ENCODE peak calls at places on chromosomes 13 and 19, in seven cellular contexts. One of them, this sample, is unnamed.

GRCh38 chr19:45424191-45425058 is 708 bp upstream of the ERCC1 start:
- DNase-seq in fibroblast of lung: peak; percentile 92
- DNase-seq in astrocyte of the spinal cord: peak; percentile 94
- DNase-seq in AG09319: peak; percentile 71
- DNase-seq in AG04450: peak; percentile 83
- DNase-seq in progenitor cell of endocrine pancreas: no peak
- DNase-seq in testis: peak; percentile 53
- DNase-seq in this sample: peak; percentile 33

GRCh38 chr13:109447667-109448066 is 338.7 kb downstream of the IRS2 start:
- DNase-seq in testis: no peak
- DNase-seq in astrocyte of the spinal cord: no peak
- DNase-seq in AG04450: no peak
- DNase-seq in progenitor cell of endocrine pancreas: no peak
- DNase-seq in fibroblast of lung: no peak
- DNase-seq in AG09319: no peak
- DNase-seq in this sample: no peak

GRCh38 chr19:5645409-5645808 is 22.5 kb downstream of the SAFB start:
- DNase-seq in progenitor cell of endocrine pancreas: no peak
- DNase-seq in fibroblast of lung: no peak
- DNase-seq in testis: no peak
- DNase-seq in AG09319: no peak
- DNase-seq in AG04450: no peak
- DNase-seq in astrocyte of the spinal cord: no peak
- DNase-seq in this sample: no peak

GRCh38 chr13:106522898-106523525 is 12.4 kb downstream of the EFNB2 start:
- DNase-seq in testis: no peak
- DNase-seq in AG04450: no peak
- DNase-seq in progenitor cell of endocrine pancreas: no peak
- DNase-seq in fibroblast of lung: no peak
- DNase-seq in AG09319: no peak
- DNase-seq in astrocyte of the spinal cord: no peak
- DNase-seq in this sample: no peak

GRCh38 chr19:15337202-15337601 is 4.9 kb upstream of the BRD4 start:
- DNase-seq in astrocyte of the spinal cord: peak; percentile 58
- DNase-seq in AG04450: no peak
- DNase-seq in fibroblast of lung: peak; percentile 60
- DNase-seq in progenitor cell of endocrine pancreas: no peak
- DNase-seq in testis: no peak
- DNase-seq in AG09319: no peak
- DNase-seq in this sample: no peak

GRCh38 chr19:29529646-29530548 is 4.1 kb downstream of the VSTM2B start:
- DNase-seq in AG09319: no peak
- DNase-seq in AG04450: no peak
- DNase-seq in testis: no peak
- DNase-seq in progenitor cell of endocrine pancreas: no peak
- DNase-seq in fibroblast of lung: no peak
- DNase-seq in astrocyte of the spinal cord: no peak
- DNase-seq in this sample: no peak

GRCh38 chr19:3336680-3337523 is 29.5 kb upstream of the NFIC start:
- DNase-seq in testis: peak; percentile 95
- DNase-seq in astrocyte of the spinal cord: peak; percentile 75
- DNase-seq in AG09319: no peak
- DNase-seq in progenitor cell of endocrine pancreas: no peak
- DNase-seq in AG04450: peak; percentile 18
- DNase-seq in fibroblast of lung: peak; percentile 94
- DNase-seq in this sample: no peak

GRCh38 chr19:52343548-52343947 is 7.5 kb downstream of the ZNF610 start:
- DNase-seq in fibroblast of lung: peak; percentile 23
- DNase-seq in AG09319: no peak
- DNase-seq in testis: peak; percentile 71
- DNase-seq in astrocyte of the spinal cord: no peak
- DNase-seq in AG04450: no peak
- DNase-seq in progenitor cell of endocrine pancreas: peak; percentile 68
- DNase-seq in this sample: peak; percentile 57

GRCh38 chr19:19651076-19651475 is 7.6 kb upstream of the GMIP start:
- DNase-seq in progenitor cell of endocrine pancreas: no peak
- DNase-seq in testis: no peak
- DNase-seq in fibroblast of lung: no peak
- DNase-seq in astrocyte of the spinal cord: no peak
- DNase-seq in AG04450: no peak
- DNase-seq in AG09319: no peak
- DNase-seq in this sample: no peak

GRCh38 chr13:75446874-75447273 is 35.1 kb downstream of the TBC1D4 start:
- DNase-seq in AG09319: no peak
- DNase-seq in astrocyte of the spinal cord: no peak
- DNase-seq in AG04450: no peak
- DNase-seq in progenitor cell of endocrine pancreas: no peak
- DNase-seq in testis: no peak
- DNase-seq in fibroblast of lung: no peak
- DNase-seq in this sample: no peak

GRCh38 chr19:33434886-33435705 is 61.6 kb downstream of the CEBPG start:
- DNase-seq in AG09319: no peak
- DNase-seq in fibroblast of lung: peak; percentile 19
- DNase-seq in testis: no peak
- DNase-seq in progenitor cell of endocrine pancreas: no peak
- DNase-seq in AG04450: no peak
- DNase-seq in astrocyte of the spinal cord: peak; percentile 37
- DNase-seq in this sample: no peak

GRCh38 chr19:47110521-47111080 is 3.0 kb downstream of the ZC3H4 start:
- DNase-seq in AG09319: no peak
- DNase-seq in fibroblast of lung: no peak
- DNase-seq in progenitor cell of endocrine pancreas: no peak
- DNase-seq in testis: no peak
- DNase-seq in AG04450: no peak
- DNase-seq in astrocyte of the spinal cord: no peak
- DNase-seq in this sample: no peak

GRCh38 chr19:48837081-48837524 is 812 bp upstream of the HSD17B14 start:
- DNase-seq in fibroblast of lung: peak; percentile 77
- DNase-seq in testis: peak; percentile 84
- DNase-seq in astrocyte of the spinal cord: peak; percentile 83
- DNase-seq in AG09319: peak; percentile 44
- DNase-seq in AG04450: no peak
- DNase-seq in progenitor cell of endocrine pancreas: peak; percentile 74
- DNase-seq in this sample: peak; percentile 81

GRCh38 chr13:51644649-51645048 is 60.4 kb downstream of the WDFY2 start:
- DNase-seq in AG09319: no peak
- DNase-seq in AG04450: no peak
- DNase-seq in testis: no peak
- DNase-seq in fibroblast of lung: peak; percentile 40
- DNase-seq in progenitor cell of endocrine pancreas: no peak
- DNase-seq in astrocyte of the spinal cord: peak; percentile 68
- DNase-seq in this sample: no peak

GRCh38 chr19:38545596-38545995 is 72.2 kb downstream of the MAP4K1 start:
- DNase-seq in testis: no peak
- DNase-seq in fibroblast of lung: no peak
- DNase-seq in AG09319: no peak
- DNase-seq in progenitor cell of endocrine pancreas: no peak
- DNase-seq in AG04450: no peak
- DNase-seq in astrocyte of the spinal cord: no peak
- DNase-seq in this sample: no peak

GRCh38 chr13:59890064-59890463 is 273.7 kb downstream of the DIAPH3 start:
- DNase-seq in astrocyte of the spinal cord: peak; percentile 32
- DNase-seq in AG04450: no peak
- DNase-seq in progenitor cell of endocrine pancreas: no peak
- DNase-seq in testis: no peak
- DNase-seq in AG09319: no peak
- DNase-seq in fibroblast of lung: peak; percentile 32
- DNase-seq in this sample: no peak

GRCh38 chr13:68173111-68173510 is 943.0 kb upstream of the PCDH9 start:
- DNase-seq in testis: no peak
- DNase-seq in progenitor cell of endocrine pancreas: no peak
- DNase-seq in AG04450: no peak
- DNase-seq in AG09319: no peak
- DNase-seq in fibroblast of lung: no peak
- DNase-seq in astrocyte of the spinal cord: peak; percentile 83
- DNase-seq in this sample: no peak

GRCh38 chr19:38433268-38433733 is at the start of gene RYR1:
- DNase-seq in fibroblast of lung: no peak
- DNase-seq in progenitor cell of endocrine pancreas: no peak
- DNase-seq in AG04450: no peak
- DNase-seq in astrocyte of the spinal cord: no peak
- DNase-seq in AG09319: no peak
- DNase-seq in testis: peak; percentile 73
- DNase-seq in this sample: peak; percentile 56

GRCh38 chr19:34838753-34839431 is 65.9 kb upstream of the ZNF599 start:
- DNase-seq in astrocyte of the spinal cord: no peak
- DNase-seq in fibroblast of lung: peak; percentile 1
- DNase-seq in testis: peak; percentile 33
- DNase-seq in progenitor cell of endocrine pancreas: peak; percentile 31
- DNase-seq in AG09319: no peak
- DNase-seq in AG04450: no peak
- DNase-seq in this sample: peak; percentile 28

GRCh38 chr13:76783798-76784197 is 102.4 kb downstream of the KCTD12 start:
- DNase-seq in fibroblast of lung: no peak
- DNase-seq in astrocyte of the spinal cord: no peak
- DNase-seq in AG04450: no peak
- DNase-seq in progenitor cell of endocrine pancreas: no peak
- DNase-seq in AG09319: no peak
- DNase-seq in testis: no peak
- DNase-seq in this sample: no peak

GRCh38 chr19:41542622-41543021 is 33.3 kb upstream of the CEACAM21 start:
- DNase-seq in testis: no peak
- DNase-seq in AG04450: no peak
- DNase-seq in progenitor cell of endocrine pancreas: no peak
- DNase-seq in astrocyte of the spinal cord: no peak
- DNase-seq in fibroblast of lung: no peak
- DNase-seq in AG09319: no peak
- DNase-seq in this sample: no peak

DNA sequence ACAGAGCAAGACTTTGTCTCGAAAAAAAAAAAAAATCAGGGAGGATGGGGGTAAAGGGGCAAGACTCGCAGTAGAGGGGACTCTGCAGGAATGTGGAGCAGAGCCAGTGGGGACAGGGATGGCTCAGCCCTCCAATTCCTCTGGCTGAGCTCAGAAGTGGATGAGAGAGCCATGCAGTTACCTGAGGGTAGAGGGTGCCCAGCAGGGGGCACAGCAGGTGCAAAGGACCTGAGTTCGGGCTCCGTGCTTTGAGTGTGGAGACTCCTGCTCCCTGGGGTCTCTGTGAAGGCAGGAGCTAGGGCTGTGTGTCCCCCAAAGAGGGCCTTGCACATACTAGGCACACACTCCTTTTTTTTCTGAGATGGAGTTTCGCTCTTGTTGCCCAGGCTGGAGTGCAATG is 7.7 kb downstream of the DOCK6 start:
- DNase-seq in AG04450: no peak
- DNase-seq in astrocyte of the spinal cord: no peak
- DNase-seq in fibroblast of lung: no peak
- DNase-seq in AG09319: no peak
- DNase-seq in testis: no peak
- DNase-seq in progenitor cell of endocrine pancreas: no peak
- DNase-seq in this sample: no peak
- TF ChIP-seq CTCF in AG04450: no peak
- TF ChIP-seq CTCF in astrocyte of the spinal cord: no peak
- TF ChIP-seq CTCF in fibroblast of lung: no peak
- TF ChIP-seq CTCF in AG09319: no peak
- TF ChIP-seq CTCF in testis: no peak
- TF ChIP-seq CTCF in progenitor cell of endocrine pancreas: peak; percentile 28
- TF ChIP-seq CTCF in this sample: no peak

GRCh38 chr19:55418185-55418584 is 10.6 kb upstream of the UBE2S start:
- DNase-seq in AG04450: peak; percentile 73
- DNase-seq in AG09319: peak; percentile 64
- DNase-seq in testis: peak; percentile 75
- DNase-seq in fibroblast of lung: peak; percentile 86
- DNase-seq in progenitor cell of endocrine pancreas: peak; percentile 54
- DNase-seq in astrocyte of the spinal cord: peak; percentile 82
- DNase-seq in this sample: peak; percentile 70
- TF ChIP-seq CTCF in AG04450: peak; percentile 82
- TF ChIP-seq CTCF in AG09319: peak; percentile 72
- TF ChIP-seq CTCF in testis: no peak
- TF ChIP-seq CTCF in fibroblast of lung: peak; percentile 75
- TF ChIP-seq CTCF in progenitor cell of endocrine pancreas: peak; percentile 82
- TF ChIP-seq CTCF in astrocyte of the spinal cord: peak; percentile 77
- TF ChIP-seq CTCF in this sample: peak; percentile 83

DNA sequence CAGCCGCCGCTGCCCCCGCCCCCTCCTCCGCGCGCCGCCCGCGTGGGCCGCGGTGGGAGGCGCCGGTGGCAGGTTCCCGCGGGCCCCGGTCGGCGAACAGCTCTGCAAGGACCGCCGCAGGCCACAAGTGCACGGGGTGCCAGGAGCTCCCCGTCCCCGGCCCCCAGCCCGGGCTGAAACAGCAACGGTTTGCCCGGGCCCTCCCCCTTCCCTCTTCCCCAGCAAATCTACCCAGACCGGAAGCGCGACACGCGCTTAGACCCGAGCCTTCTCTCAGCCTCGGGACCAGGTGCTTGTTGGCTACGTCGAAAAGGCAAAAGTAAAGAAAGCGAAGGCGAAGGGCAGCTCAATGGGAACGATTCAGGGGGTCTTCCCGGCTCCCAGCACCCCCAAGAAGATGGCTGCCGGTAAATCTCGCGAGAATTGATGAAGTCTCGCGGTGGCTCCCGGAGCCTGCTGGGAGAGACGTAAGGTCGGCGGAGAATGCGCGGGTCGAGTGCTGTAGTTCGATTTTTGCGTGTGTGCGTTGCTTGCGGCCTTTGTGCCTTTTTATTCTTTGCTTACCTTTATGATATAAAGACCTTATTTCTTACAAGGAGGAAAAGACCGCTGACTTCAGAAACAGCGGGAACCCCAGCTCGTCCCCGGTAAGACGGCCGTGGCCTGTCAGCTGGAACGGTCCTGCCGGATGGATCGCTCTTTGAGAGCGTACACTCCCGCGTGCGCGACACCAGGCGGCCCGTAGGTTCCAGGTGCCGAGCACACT is at the start of gene RBM26:
- DNase-seq in AG04450: peak; percentile 89
- DNase-seq in fibroblast of lung: peak; percentile 96
- DNase-seq in astrocyte of the spinal cord: peak; percentile 96
- DNase-seq in testis: peak; percentile 95
- DNase-seq in AG09319: peak; percentile 86
- DNase-seq in progenitor cell of endocrine pancreas: peak; percentile 91
- DNase-seq in this sample: peak; percentile 96
- TF ChIP-seq CTCF in AG04450: no peak
- TF ChIP-seq CTCF in fibroblast of lung: no peak
- TF ChIP-seq CTCF in astrocyte of the spinal cord: no peak
- TF ChIP-seq CTCF in testis: peak; percentile 9
- TF ChIP-seq CTCF in AG09319: no peak
- TF ChIP-seq CTCF in progenitor cell of endocrine pancreas: no peak
- TF ChIP-seq CTCF in this sample: no peak

DNA sequence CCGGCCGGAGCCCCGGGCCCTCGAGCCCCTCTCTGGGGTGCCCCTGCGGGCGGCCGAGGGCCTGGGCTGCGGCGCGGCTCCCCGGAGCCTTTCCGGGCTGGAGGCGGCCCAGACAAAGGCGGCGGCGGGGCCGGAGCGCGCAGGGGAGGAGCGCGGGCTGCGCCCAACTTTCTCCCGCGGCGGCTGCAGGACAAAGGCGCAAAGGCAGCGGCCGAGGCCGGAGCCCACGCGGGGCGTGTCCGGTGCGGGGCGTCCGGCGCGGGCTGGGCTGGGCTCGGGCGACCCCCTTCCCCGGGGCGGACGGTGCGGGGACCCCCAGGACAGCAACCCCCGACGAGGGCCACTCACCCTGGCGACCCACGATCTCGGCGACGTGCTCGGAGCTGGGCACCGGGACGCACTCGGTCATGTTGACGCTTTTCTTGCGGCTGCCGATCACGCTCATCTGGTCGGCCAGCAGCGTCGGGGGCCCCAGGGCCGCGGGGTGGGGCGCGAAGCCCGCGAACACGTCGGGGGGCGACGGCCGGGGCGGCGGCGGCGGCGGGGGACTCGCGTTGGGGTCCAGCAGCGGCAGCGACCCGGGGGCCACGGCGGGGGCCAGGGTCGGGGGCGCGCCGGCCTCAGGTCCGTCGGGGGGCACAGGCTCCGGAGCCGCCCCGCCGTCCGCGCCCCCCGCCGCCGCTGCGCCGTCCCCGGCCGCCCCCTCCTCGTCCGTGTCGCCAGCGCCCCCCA is 843 bp downstream of the MEX3D start:
- DNase-seq in AG09319: no peak
- DNase-seq in astrocyte of the spinal cord: peak; percentile 8
- DNase-seq in testis: no peak
- DNase-seq in progenitor cell of endocrine pancreas: no peak
- DNase-seq in fibroblast of lung: no peak
- DNase-seq in AG04450: no peak
- DNase-seq in this sample: peak; percentile 41
- TF ChIP-seq CTCF in AG09319: no peak
- TF ChIP-seq CTCF in astrocyte of the spinal cord: no peak
- TF ChIP-seq CTCF in testis: no peak
- TF ChIP-seq CTCF in progenitor cell of endocrine pancreas: no peak
- TF ChIP-seq CTCF in fibroblast of lung: no peak
- TF ChIP-seq CTCF in AG04450: no peak
- TF ChIP-seq CTCF in this sample: no peak

This sample was measured in neural crest cell.